ENCODE peak calls at places on chromosomes 13 and 19, in ten cellular contexts. V, A, R, M, Q, C, P, J, K and G are unnamed samples.

GRCh38 chr19:33795370-33796163 is 1.1 kb upstream of the KCTD15 start:
- DNase-seq in V (peak), A (no peak), R (peak), M (peak), Q (no peak), C (no peak), P (peak), J (peak), K (peak), G (peak)

GRCh38 chr19:10104665-10105221 is 1.4 kb upstream of the PPAN start:
- DNase-seq in V (no peak), A (no peak), R (peak), M (no peak), Q (peak), C (no peak), P (no peak), J (no peak), K (no peak), G (peak)

GRCh38 chr13:94711561-94712286 is 621 bp downstream of the SOX21 start:
- DNase-seq in V (no peak), A (no peak), R (no peak), M (peak), Q (no peak), C (no peak), P (no peak), J (peak), K (no peak), G (no peak)

GRCh38 chr13:45136741-45137500 is 16.6 kb downstream of the GTF2F2 start:
- DNase-seq in V (no peak), A (no peak), R (no peak), M (no peak), Q (no peak), C (no peak), P (no peak), J (no peak), K (no peak), G (no peak)

GRCh38 chr13:94309997-94310842 is 169.3 kb downstream of the DCT start:
- DNase-seq in V (peak), A (no peak), R (no peak), M (peak), Q (no peak), C (peak), P (no peak), J (peak), K (no peak), G (no peak)

GRCh38 chr13:38763446-38764381 is 76.8 kb downstream of the FREM2 start:
- DNase-seq in V (peak), A (no peak), R (peak), M (peak), Q (no peak), C (no peak), P (no peak), J (peak), K (no peak), G (no peak)

GRCh38 chr19:11256189-11256588 is 6.1 kb downstream of the DOCK6 start:
- DNase-seq in V (no peak), A (no peak), R (no peak), M (no peak), Q (no peak), C (no peak), P (no peak), J (peak), K (no peak), G (no peak)

GRCh38 chr19:45404557-45405434 is at the start of gene PPP1R13L:
- DNase-seq in V (no peak), A (peak), R (peak), M (peak), Q (peak), C (no peak), P (peak), J (peak), K (no peak), G (no peak)

GRCh38 chr19:4058696-4059492 is 7.8 kb downstream of the ZBTB7A start:
- DNase-seq in V (no peak), A (no peak), R (no peak), M (no peak), Q (no peak), C (no peak), P (no peak), J (no peak), K (peak), G (no peak)

GRCh38 chr13:110388141-110388943 is 81.3 kb downstream of the COL4A2 start:
- DNase-seq in V (peak), A (peak), R (no peak), M (no peak), Q (no peak), C (no peak), P (no peak), J (peak), K (no peak), G (no peak)

GRCh38 chr19:33507021-33507956 is 14.3 kb downstream of the PEPD start:
- DNase-seq in V (peak), A (no peak), R (no peak), M (peak), Q (no peak), C (no peak), P (no peak), J (no peak), K (peak), G (no peak)

GRCh38 chr13:44904982-44905381 is 84.3 kb downstream of the NUFIP1 start:
- DNase-seq in V (peak), A (no peak), R (no peak), M (peak), Q (no peak), C (peak), P (peak), J (peak), K (no peak), G (no peak)

GRCh38 chr13:80408270-80408669 is 67.3 kb upstream of the SPRY2 start:
- DNase-seq in V (no peak), A (no peak), R (peak), M (peak), Q (no peak), C (no peak), P (no peak), J (no peak), K (no peak), G (no peak)
- TF ChIP-seq CTCF in V (peak), A (no peak), R (no peak), M (peak), Q (no peak), C (no peak), P (no peak), J (no peak), K (no peak), G (no peak)

GRCh38 chr19:39968789-39969188 is 2.2 kb upstream of the PSMC4 start:
- DNase-seq in V (no peak), A (no peak), R (no peak), M (no peak), Q (no peak), C (no peak), P (peak), J (no peak), K (no peak), G (no peak)
- TF ChIP-seq CTCF in V (no peak), A (no peak), R (no peak), M (no peak), Q (no peak), C (no peak), P (no peak), J (no peak), K (no peak), G (no peak)

GRCh38 chr19:40575326-40575725 is 1.3 kb upstream of the SHKBP1 start:
- DNase-seq in V (no peak), A (no peak), R (no peak), M (no peak), Q (no peak), C (no peak), P (no peak), J (no peak), K (no peak), G (no peak)
- TF ChIP-seq CTCF in V (no peak), A (no peak), R (no peak), M (no peak), Q (no peak), C (no peak), P (no peak), J (no peak), K (no peak), G (no peak)

DNA sequence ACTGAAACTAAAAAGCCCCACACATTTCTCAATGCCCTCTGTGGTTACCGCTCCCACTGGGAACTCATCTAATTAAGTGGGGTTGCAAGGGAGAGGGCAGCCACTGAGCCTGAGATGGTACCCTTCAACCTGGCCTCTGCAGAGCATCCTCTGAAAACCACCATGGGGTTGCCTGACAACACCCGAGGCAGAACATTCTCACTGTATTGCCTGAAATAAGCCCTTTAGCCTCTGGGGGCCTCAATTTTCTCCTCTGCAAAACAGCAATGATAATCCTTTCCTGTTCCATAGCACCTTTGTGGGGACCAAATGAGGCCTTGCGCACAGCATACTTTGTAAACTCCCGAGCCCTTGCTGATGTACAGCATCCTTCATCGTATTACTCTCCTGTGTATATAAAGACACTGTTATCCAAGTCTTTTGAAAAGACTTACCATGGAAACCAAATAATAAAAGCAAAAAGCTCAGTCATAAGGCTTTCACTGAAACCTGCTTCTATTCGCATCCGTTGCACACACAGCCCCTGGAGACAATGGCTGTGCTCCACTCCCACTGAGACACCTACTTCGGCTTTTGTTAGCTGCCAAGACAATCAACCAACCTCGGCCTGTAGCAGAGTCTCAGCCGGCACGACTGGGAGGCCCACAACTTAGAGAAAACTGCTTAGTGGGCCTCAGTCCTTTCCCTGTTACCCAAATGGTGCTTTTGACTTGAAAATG is 276.0 kb downstream of the FOXO1 start:
- DNase-seq in V (no peak), A (no peak), R (no peak), M (no peak), Q (no peak), C (no peak), P (no peak), J (no peak), K (no peak), G (no peak)
- TF ChIP-seq CTCF in V (no peak), A (no peak), R (no peak), M (no peak), Q (no peak), C (no peak), P (no peak), J (no peak), K (no peak), G (no peak)

DNA sequence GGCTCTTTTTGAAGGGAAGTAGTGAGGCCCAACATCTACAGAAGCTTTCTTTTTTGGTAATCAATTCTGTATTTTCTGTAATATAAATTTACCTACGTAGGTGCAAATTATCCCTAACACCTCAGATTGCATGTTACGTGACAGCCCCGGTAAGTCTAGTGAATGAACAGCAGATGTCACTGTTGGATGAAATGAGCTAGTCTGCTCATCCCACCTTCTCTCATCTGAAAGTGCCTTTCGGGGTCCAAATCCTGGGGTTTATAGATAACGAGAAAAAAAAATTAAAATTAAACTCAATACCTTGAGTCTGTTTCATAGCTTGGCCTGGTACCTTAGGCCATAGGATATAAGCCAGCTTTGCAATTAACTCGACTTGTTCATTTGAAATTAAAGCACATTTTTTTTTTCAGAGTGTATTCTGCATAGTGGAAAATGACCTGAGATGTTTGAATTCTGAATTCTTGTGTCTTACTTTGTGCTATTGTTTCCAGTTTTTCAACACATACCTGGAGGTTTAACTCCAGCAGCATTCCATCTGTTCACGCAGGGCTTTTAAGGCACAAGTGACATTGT is 548.2 kb downstream of the GPC5 start:
- DNase-seq in V (no peak), A (no peak), R (peak), M (peak), Q (no peak), C (no peak), P (no peak), J (peak), K (no peak), G (no peak)
- TF ChIP-seq CTCF in V (peak), A (no peak), R (peak), M (peak), Q (no peak), C (peak), P (no peak), J (peak), K (peak), G (no peak)

GRCh38 chr19:5666921-5667610 is 13.2 kb downstream of the MICOS13 start:
- DNase-seq in V (no peak), A (no peak), R (no peak), M (no peak), Q (no peak), C (no peak), P (no peak), J (no peak), K (no peak), G (no peak)

GRCh38 chr19:5663904-5664303 is 16.4 kb downstream of the MICOS13 start:
- DNase-seq in V (no peak), A (no peak), R (no peak), M (no peak), Q (no peak), C (no peak), P (no peak), J (no peak), K (no peak), G (no peak)

GRCh38 chr19:5664515-5664914 is 15.8 kb downstream of the MICOS13 start:
- DNase-seq in V (no peak), A (no peak), R (no peak), M (no peak), Q (no peak), C (no peak), P (no peak), J (no peak), K (no peak), G (no peak)

GRCh38 chr19:5667751-5668271 is 12.5 kb downstream of the MICOS13 start:
- DNase-seq in V (no peak), A (no peak), R (no peak), M (no peak), Q (no peak), C (no peak), P (no peak), J (no peak), K (no peak), G (no peak)

GRCh38 chr19:5665781-5666513 is 14.4 kb downstream of the MICOS13 start:
- DNase-seq in V (peak), A (no peak), R (peak), M (peak), Q (no peak), C (peak), P (no peak), J (peak), K (no peak), G (no peak)
- TF ChIP-seq CTCF in V (peak), A (peak), R (no peak), M (peak), Q (no peak), C (peak), P (no peak), J (peak), K (no peak), G (no peak)

GRCh38 chr13:47798906-47799305 is 202.2 kb downstream of the SUCLA2 start:
- DNase-seq in V (no peak), A (no peak), R (peak), M (peak), Q (no peak), C (no peak), P (no peak), J (peak), K (no peak), G (no peak)
- TF ChIP-seq CTCF in V (peak), A (no peak), R (peak), M (peak), Q (no peak), C (peak), P (no peak), J (peak), K (no peak), G (no peak)

GRCh38 chr19:56748443-56748842 is 76.9 kb upstream of the ZNF835 start:
- DNase-seq in V (peak), A (no peak), R (no peak), M (peak), Q (no peak), C (no peak), P (no peak), J (peak), K (no peak), G (no peak)
- TF ChIP-seq CTCF in V (peak), A (peak), R (no peak), M (peak), Q (no peak), C (no peak), P (peak), J (peak), K (peak), G (no peak)

GRCh38 chr13:25756916-25757315 is 294.9 kb downstream of the SHISA2 start:
- DNase-seq in V (no peak), A (no peak), R (no peak), M (no peak), Q (no peak), C (no peak), P (no peak), J (no peak), K (no peak), G (no peak)
- TF ChIP-seq CTCF in V (no peak), A (no peak), R (no peak), M (peak), Q (no peak), C (no peak), P (no peak), J (no peak), K (no peak), G (no peak)

GRCh38 chr13:64428196-64428595 is 2801.9 kb downstream of the PCDH9 start:
- DNase-seq in V (peak), A (no peak), R (no peak), M (peak), Q (no peak), C (peak), P (no peak), J (peak), K (no peak), G (no peak)

GRCh38 chr13:64417609-64418008 is 2812.5 kb downstream of the PCDH9 start:
- DNase-seq in V (no peak), A (no peak), R (no peak), M (no peak), Q (no peak), C (no peak), P (no peak), J (no peak), K (no peak), G (no peak)

GRCh38 chr13:64423467-64423866 is 2806.7 kb downstream of the PCDH9 start:
- DNase-seq in V (no peak), A (no peak), R (no peak), M (no peak), Q (no peak), C (no peak), P (no peak), J (no peak), K (no peak), G (no peak)
- TF ChIP-seq CTCF in V (no peak), A (no peak), R (no peak), M (no peak), Q (no peak), C (no peak), P (no peak), J (no peak), K (no peak), G (no peak)